ENCODE peak calls at places on chromosomes 1 and 21, in seven cellular contexts. A is HCT116, O is HL-60, Q is suprapubic skin, M is AG09309, V is heart right ventricle, I is left ventricle myocardium inferior. B is an unnamed sample.

GRCh38 chr1:221672965-221673364 is 68.9 kb downstream of the DUSP10 start:
- DNase-seq in A (no peak), O (no peak), Q (no peak), M (no peak), V (no peak), I (no peak), B (no peak)

GRCh38 chr1:153390938-153391710 is at the start of gene S100A8:
- DNase-seq in A (no peak), O (peak), Q (no peak), M (no peak), V (peak), I (peak), B (no peak)

GRCh38 chr1:109937738-109938137 is 27.1 kb downstream of the CSF1 start:
- DNase-seq in A (no peak), O (no peak), Q (no peak), M (no peak), V (no peak), I (no peak), B (no peak)

GRCh38 chr1:115829023-115829674 is 11.8 kb downstream of the NHLH2 start:
- DNase-seq in A (peak), O (peak), Q (no peak), M (peak), V (peak), I (no peak), B (peak)

GRCh38 chr21:42654179-42654912 is 925 bp downstream of the PDE9A start:
- DNase-seq in A (no peak), O (no peak), Q (no peak), M (no peak), V (no peak), I (no peak), B (peak)

GRCh38 chr1:115757866-115758265 is 10.6 kb downstream of the CASQ2 start:
- DNase-seq in A (no peak), O (no peak), Q (no peak), M (no peak), V (no peak), I (no peak), B (no peak)

GRCh38 chr1:235187316-235187715 is 26.3 kb upstream of the RBM34 start:
- DNase-seq in A (no peak), O (no peak), Q (no peak), M (no peak), V (no peak), I (no peak), B (no peak)

GRCh38 chr1:43565600-43566360 is 35.1 kb downstream of the PTPRF start:
- DNase-seq in A (no peak), O (peak), Q (no peak), M (no peak), V (peak), I (peak), B (peak)

GRCh38 chr21:40905251-40905650 is 58.3 kb upstream of the DSCAM start:
- DNase-seq in A (no peak), O (no peak), Q (no peak), M (no peak), V (no peak), I (no peak), B (no peak)

GRCh38 chr1:6547301-6547700 is 7.0 kb downstream of the NOL9 start:
- DNase-seq in A (peak), O (no peak), Q (no peak), M (no peak), V (no peak), I (no peak), B (no peak)

GRCh38 chr1:181087400-181087901 is 1.0 kb upstream of the IER5 start:
- DNase-seq in A (no peak), O (peak), Q (no peak), M (no peak), V (no peak), I (no peak), B (no peak)

GRCh38 chr1:13760340-13760739 is 60.4 kb downstream of the PRDM2 start:
- DNase-seq in A (no peak), O (no peak), Q (no peak), M (no peak), V (no peak), I (no peak), B (no peak)
- TF ChIP-seq CTCF in A (no peak), O (no peak), Q (no peak), M (no peak), V (no peak), I (no peak), B (no peak)

GRCh38 chr1:24570265-24571125 is 14.6 kb downstream of the NCMAP start:
- DNase-seq in A (no peak), O (no peak), Q (no peak), M (no peak), V (no peak), I (no peak), B (no peak)

GRCh38 chr1:24566266-24566867 is 10.5 kb downstream of the NCMAP start:
- DNase-seq in A (no peak), O (no peak), Q (no peak), M (no peak), V (no peak), I (no peak), B (no peak)

GRCh38 chr1:24564695-24565094 is 8.8 kb downstream of the NCMAP start:
- DNase-seq in A (no peak), O (no peak), Q (no peak), M (no peak), V (no peak), I (no peak), B (no peak)

GRCh38 chr1:24568475-24568874 is 12.6 kb downstream of the NCMAP start:
- DNase-seq in A (no peak), O (no peak), Q (no peak), M (no peak), V (no peak), I (no peak), B (no peak)

DNA sequence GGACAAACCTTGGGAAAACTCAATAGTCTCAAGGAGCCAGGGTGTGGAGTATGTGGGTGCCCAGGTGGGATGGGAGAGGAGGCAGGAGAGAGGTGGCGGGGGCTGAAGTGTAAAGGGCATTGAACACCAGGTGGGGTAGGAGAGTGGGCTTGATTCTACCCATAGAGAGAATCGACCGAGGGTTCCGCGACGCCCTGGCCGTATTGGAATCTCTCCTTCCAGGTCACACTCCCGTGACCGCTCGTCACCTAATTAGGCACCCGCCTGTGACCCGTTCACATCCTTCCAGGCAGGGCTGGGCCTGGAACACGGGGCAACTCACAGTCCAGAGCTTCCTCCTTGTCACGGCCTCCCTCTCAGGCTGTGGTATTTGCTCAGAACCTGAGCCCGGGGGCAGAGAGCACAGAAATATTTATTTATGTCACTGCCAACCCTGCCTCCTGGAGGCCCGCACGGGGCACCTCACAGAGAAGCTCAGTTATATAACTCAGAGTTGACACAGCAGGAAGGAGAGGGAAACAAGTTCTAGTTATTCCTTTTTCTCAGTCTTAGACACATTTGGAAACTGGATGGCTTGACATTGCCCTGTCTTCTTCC is 12.0 kb downstream of the NCMAP start:
- DNase-seq in A (no peak), O (no peak), Q (no peak), M (no peak), V (no peak), I (no peak), B (peak)
- TF ChIP-seq CTCF in A (no peak), O (no peak), Q (no peak), M (no peak), V (no peak), I (no peak), B (no peak)

GRCh38 chr1:77509898-77510297 is 172.6 kb downstream of the ZZZ3 start:
- DNase-seq in A (no peak), O (no peak), Q (no peak), M (no peak), V (no peak), I (no peak), B (no peak)

GRCh38 chr1:77513839-77514763 is 168.4 kb downstream of the ZZZ3 start:
- DNase-seq in A (no peak), O (no peak), Q (no peak), M (peak), V (no peak), I (no peak), B (no peak)

GRCh38 chr1:77516106-77516505 is 166.4 kb downstream of the ZZZ3 start:
- DNase-seq in A (no peak), O (no peak), Q (no peak), M (no peak), V (no peak), I (no peak), B (no peak)

GRCh38 chr1:77511440-77511840 is 171.0 kb downstream of the ZZZ3 start:
- DNase-seq in A (no peak), O (no peak), Q (no peak), M (peak), V (no peak), I (no peak), B (no peak)

GRCh38 chr1:77514871-77515776 is 167.3 kb downstream of the ZZZ3 start:
- DNase-seq in A (peak), O (peak), Q (no peak), M (peak), V (peak), I (peak), B (no peak)
- TF ChIP-seq CTCF in A (peak), O (no peak), Q (no peak), M (peak), V (peak), I (peak), B (no peak)

DNA sequence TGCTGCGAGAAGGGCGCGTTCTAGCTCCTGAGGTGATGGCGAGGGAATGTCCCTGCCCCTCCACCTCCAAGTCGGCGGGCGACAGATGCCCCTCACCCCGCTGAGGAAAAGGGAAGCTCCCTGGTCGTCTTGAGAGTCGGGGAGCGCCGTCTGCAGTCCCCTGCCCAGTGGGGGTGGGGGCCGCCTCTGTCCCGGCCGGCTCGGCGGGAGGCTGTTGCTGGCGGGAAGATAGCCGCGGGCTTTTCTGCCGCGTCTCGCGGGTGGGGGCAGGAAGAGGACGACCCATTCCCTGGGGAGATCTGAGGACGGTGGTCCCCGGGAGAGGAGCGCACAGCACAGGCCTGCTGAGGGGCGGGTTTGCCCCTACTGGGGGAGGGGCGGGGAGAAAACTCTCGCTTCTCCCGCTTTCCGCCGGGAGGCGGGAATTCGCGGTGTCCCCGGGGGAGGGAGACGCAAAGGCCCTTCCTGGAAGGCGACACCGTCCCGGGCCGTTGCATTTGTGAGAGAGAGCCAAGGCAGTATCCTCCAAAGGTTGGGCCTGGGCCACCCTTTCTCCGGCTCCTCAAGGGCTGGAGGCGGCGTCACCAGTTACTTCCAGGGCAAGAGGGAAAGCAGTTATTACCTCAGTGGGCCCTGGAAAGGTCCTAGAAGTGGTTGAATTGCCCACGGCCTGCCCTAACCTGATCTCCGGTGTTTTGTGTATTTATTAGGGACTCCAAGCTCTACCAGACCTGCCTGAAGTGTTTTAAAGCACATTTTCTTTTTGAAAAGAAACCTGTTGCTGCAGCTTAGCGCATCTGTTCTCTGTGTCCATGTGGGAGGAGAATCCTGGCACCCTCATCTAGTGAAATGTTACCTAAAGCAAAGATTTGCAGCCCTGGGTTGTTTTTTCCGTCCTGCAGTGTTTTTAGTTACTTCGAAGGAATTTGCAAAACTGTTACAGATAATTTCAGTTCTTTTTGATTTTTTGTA is 648 bp downstream of the S100PBP start:
- DNase-seq in A (peak), O (peak), Q (peak), M (no peak), V (peak), I (peak), B (peak)
- TF ChIP-seq CTCF in A (no peak), O (no peak), Q (no peak), M (no peak), V (no peak), I (peak), B (peak)

B was measured in mucosa of descending colon.